ENCODE peak calls at places on chromosomes 13 and 19, in six cellular contexts. V is GM12878, E is H1, Y is suprapubic skin, I is HL-60, G is GM12892. B is an unnamed sample.

GRCh38 chr13:21055511-21056045 is 5.8 kb downstream of the LATS2 start:
- DNase-seq in V (no peak), E (no peak), Y (no peak), I (no peak), G (no peak), B (no peak)

GRCh38 chr13:45178349-45179142 is 22.3 kb downstream of the KCTD4 start:
- DNase-seq in V (no peak), E (no peak), Y (no peak), I (no peak), G (no peak), B (no peak)

GRCh38 chr19:16361254-16361653 is 36.6 kb downstream of the KLF2 start:
- DNase-seq in V (no peak), E (no peak), Y (no peak), I (no peak), G (no peak), B (no peak)

GRCh38 chr19:35806597-35806996 is 6.0 kb downstream of the PRODH2 start:
- DNase-seq in V (no peak), E (no peak), Y (no peak), I (no peak), G (no peak), B (no peak)

GRCh38 chr19:35357867-35358573 is at the start of gene FFAR3:
- DNase-seq in V (no peak), E (no peak), Y (peak), I (peak), G (no peak), B (peak)

GRCh38 chr13:111662451-111662850 is 342.0 kb downstream of the TEX29 start:
- DNase-seq in V (no peak), E (no peak), Y (peak), I (no peak), G (no peak), B (no peak)

GRCh38 chr19:18419195-18419698 is at the start of gene SSBP4:
- DNase-seq in V (no peak), E (no peak), Y (no peak), I (peak), G (peak), B (peak)

GRCh38 chr19:46384396-46384795 is 29.0 kb downstream of the CCDC8 start:
- DNase-seq in V (no peak), E (no peak), Y (peak), I (no peak), G (no peak), B (no peak)

GRCh38 chr19:46080561-46080960 is 39.8 kb upstream of the IGFL4 start:
- DNase-seq in V (no peak), E (no peak), Y (no peak), I (no peak), G (no peak), B (no peak)

GRCh38 chr19:16889429-16889882 is 657 bp downstream of the F2RL3 start:
- DNase-seq in V (no peak), E (no peak), Y (peak), I (no peak), G (no peak), B (no peak)

GRCh38 chr13:48160879-48161278 is 66.0 kb upstream of the MED4 start:
- DNase-seq in V (no peak), E (no peak), Y (no peak), I (no peak), G (no peak), B (no peak)

GRCh38 chr13:23456437-23456836 is 22.9 kb upstream of the SACS start:
- DNase-seq in V (no peak), E (no peak), Y (no peak), I (no peak), G (no peak), B (no peak)

GRCh38 chr19:6730153-6730804 is 7.1 kb downstream of the GPR108 start:
- DNase-seq in V (no peak), E (peak), Y (no peak), I (no peak), G (no peak), B (peak)

GRCh38 chr19:459724-460511 is 915 bp downstream of the SHC2 start:
- DNase-seq in V (no peak), E (no peak), Y (no peak), I (no peak), G (no peak), B (peak)
- TF ChIP-seq POLR2AphosphoS5 in V (no peak), E (no peak), Y (no peak), I (no peak), G (no peak), B (peak)

DNA sequence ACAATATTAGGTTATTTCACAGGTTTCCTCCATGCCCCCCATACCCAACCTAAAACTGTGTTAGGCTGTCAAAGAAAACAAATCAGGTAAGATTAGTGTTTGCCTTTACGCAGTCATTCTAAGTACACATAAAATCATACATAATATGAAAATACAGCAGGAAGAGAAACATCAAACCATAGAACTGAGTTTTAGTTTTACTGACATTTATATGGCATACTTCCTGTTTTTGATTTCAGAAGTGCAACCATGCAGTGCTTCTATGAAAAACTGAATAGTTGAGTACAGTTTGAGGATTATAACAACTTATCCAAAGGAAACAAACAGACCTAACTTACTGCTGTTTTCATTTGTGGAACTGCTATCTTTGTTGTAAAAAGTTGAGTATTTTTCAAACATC is 91.3 kb downstream of the KCNRG start:
- DNase-seq in V (no peak), E (no peak), Y (no peak), I (no peak), G (no peak), B (no peak)
- TF ChIP-seq POLR2AphosphoS5 in V (no peak), E (no peak), Y (no peak), I (no peak), G (no peak), B (no peak)

GRCh38 chr19:37594064-37594981 is at the start of the genes ZNF540 and ZNF571:
- DNase-seq in V (peak), E (peak), Y (peak), I (peak), G (peak), B (peak)
- TF ChIP-seq POLR2AphosphoS5 in V (peak), E (no peak), Y (peak), I (peak), G (peak), B (peak)

GRCh38 chr13:108034909-108035308 is 180.4 kb downstream of the LIG4 start:
- DNase-seq in V (no peak), E (no peak), Y (no peak), I (no peak), G (no peak), B (no peak)
- TF ChIP-seq POLR2AphosphoS5 in V (no peak), E (no peak), Y (no peak), I (no peak), G (no peak), B (no peak)

GRCh38 chr19:531753-532571 is at the start of gene CDC34:
- DNase-seq in V (no peak), E (no peak), Y (no peak), I (no peak), G (peak), B (no peak)
- TF ChIP-seq POLR2AphosphoS5 in V (no peak), E (no peak), Y (no peak), I (no peak), G (no peak), B (peak)